ENCODE peak calls at places on chromosome 13, in six cellular contexts. One of them, this sample, is unnamed.

GRCh38 chr13:51781246-51782022 is 22.5 kb downstream of the DHRS12 start:
- DNase-seq in heart right ventricle: no peak
- DNase-seq in GM12864: no peak
- DNase-seq in pancreas: peak
- DNase-seq in mesothelial cell of epicardium: no peak
- DNase-seq in ovary: no peak
- DNase-seq in this sample: peak

GRCh38 chr13:22278336-22278929 is 607.6 kb downstream of the FGF9 start:
- DNase-seq in GM12864: peak
- DNase-seq in ovary: peak
- DNase-seq in pancreas: peak
- DNase-seq in mesothelial cell of epicardium: no peak
- DNase-seq in heart right ventricle: peak
- DNase-seq in this sample: no peak

GRCh38 chr13:48859168-48860105 is 116.3 kb upstream of the FNDC3A start:
- DNase-seq in GM12864: no peak
- DNase-seq in pancreas: no peak
- DNase-seq in ovary: no peak
- DNase-seq in heart right ventricle: no peak
- DNase-seq in mesothelial cell of epicardium: no peak
- DNase-seq in this sample: no peak

GRCh38 chr13:80149757-80150156 is 191.2 kb downstream of the SPRY2 start:
- DNase-seq in mesothelial cell of epicardium: no peak
- DNase-seq in heart right ventricle: no peak
- DNase-seq in ovary: no peak
- DNase-seq in GM12864: no peak
- DNase-seq in pancreas: no peak
- DNase-seq in this sample: no peak

GRCh38 chr13:25901460-25902376 is 150.1 kb downstream of the SHISA2 start:
- DNase-seq in mesothelial cell of epicardium: no peak
- DNase-seq in pancreas: no peak
- DNase-seq in ovary: no peak
- DNase-seq in GM12864: peak
- DNase-seq in heart right ventricle: no peak
- DNase-seq in this sample: peak

GRCh38 chr13:38072696-38073095 is 203.1 kb upstream of the TRPC4 start:
- DNase-seq in heart right ventricle: no peak
- DNase-seq in pancreas: no peak
- DNase-seq in ovary: no peak
- DNase-seq in mesothelial cell of epicardium: no peak
- DNase-seq in GM12864: no peak
- DNase-seq in this sample: no peak

GRCh38 chr13:23817136-23817535 is 72.1 kb downstream of the MIPEP start:
- DNase-seq in heart right ventricle: no peak
- DNase-seq in mesothelial cell of epicardium: no peak
- DNase-seq in ovary: no peak
- DNase-seq in pancreas: no peak
- DNase-seq in GM12864: no peak
- DNase-seq in this sample: no peak

GRCh38 chr13:92575782-92576181 is 650.8 kb upstream of the GPC6 start:
- DNase-seq in ovary: no peak
- DNase-seq in GM12864: no peak
- DNase-seq in mesothelial cell of epicardium: no peak
- DNase-seq in pancreas: no peak
- DNase-seq in heart right ventricle: no peak
- DNase-seq in this sample: no peak

GRCh38 chr13:72379581-72379980 is 347.8 kb downstream of the MZT1 start:
- DNase-seq in mesothelial cell of epicardium: no peak
- DNase-seq in GM12864: no peak
- DNase-seq in pancreas: no peak
- DNase-seq in heart right ventricle: no peak
- DNase-seq in ovary: no peak
- DNase-seq in this sample: no peak

GRCh38 chr13:35388979-35389378 is 87.5 kb downstream of the MAB21L1 start:
- DNase-seq in ovary: no peak
- DNase-seq in pancreas: no peak
- DNase-seq in mesothelial cell of epicardium: no peak
- DNase-seq in heart right ventricle: peak
- DNase-seq in GM12864: no peak
- DNase-seq in this sample: no peak

GRCh38 chr13:100382787-100383186 is 205.8 kb downstream of the GGACT start:
- DNase-seq in pancreas: no peak
- DNase-seq in mesothelial cell of epicardium: no peak
- DNase-seq in ovary: no peak
- DNase-seq in GM12864: no peak
- DNase-seq in heart right ventricle: no peak
- DNase-seq in this sample: peak

GRCh38 chr13:97279079-97279411 is 56.9 kb downstream of the MBNL2 start:
- DNase-seq in mesothelial cell of epicardium: no peak
- DNase-seq in heart right ventricle: no peak
- DNase-seq in pancreas: no peak
- DNase-seq in ovary: no peak
- DNase-seq in GM12864: no peak
- DNase-seq in this sample: no peak

GRCh38 chr13:50916701-50917184 is 7.2 kb downstream of the RNASEH2B start:
- DNase-seq in heart right ventricle: no peak
- DNase-seq in pancreas: no peak
- DNase-seq in GM12864: no peak
- DNase-seq in ovary: no peak
- DNase-seq in mesothelial cell of epicardium: no peak
- DNase-seq in this sample: no peak

GRCh38 chr13:71602327-71602726 is 264.7 kb downstream of the DACH1 start:
- DNase-seq in mesothelial cell of epicardium: no peak
- DNase-seq in GM12864: no peak
- DNase-seq in ovary: no peak
- DNase-seq in heart right ventricle: no peak
- DNase-seq in pancreas: no peak
- DNase-seq in this sample: no peak

GRCh38 chr13:40559915-40560314 is 106.5 kb downstream of the FOXO1 start:
- DNase-seq in GM12864: no peak
- DNase-seq in pancreas: no peak
- DNase-seq in heart right ventricle: no peak
- DNase-seq in ovary: no peak
- DNase-seq in mesothelial cell of epicardium: no peak
- DNase-seq in this sample: no peak

GRCh38 chr13:113474179-113474578 is 16.3 kb downstream of the DCUN1D2 start:
- DNase-seq in mesothelial cell of epicardium: no peak
- DNase-seq in pancreas: no peak
- DNase-seq in ovary: no peak
- DNase-seq in heart right ventricle: no peak
- DNase-seq in GM12864: no peak
- DNase-seq in this sample: peak

GRCh38 chr13:75135325-75135825 is 346.6 kb downstream of the TBC1D4 start:
- DNase-seq in pancreas: no peak
- DNase-seq in heart right ventricle: no peak
- DNase-seq in ovary: no peak
- DNase-seq in mesothelial cell of epicardium: no peak
- DNase-seq in GM12864: no peak
- DNase-seq in this sample: peak

GRCh38 chr13:51674276-51674675 is 90.0 kb downstream of the WDFY2 start:
- DNase-seq in GM12864: no peak
- DNase-seq in ovary: no peak
- DNase-seq in heart right ventricle: no peak
- DNase-seq in mesothelial cell of epicardium: no peak
- DNase-seq in pancreas: peak
- DNase-seq in this sample: no peak

GRCh38 chr13:110651726-110652230 is 36.4 kb downstream of the NAXD start:
- DNase-seq in ovary: no peak
- DNase-seq in mesothelial cell of epicardium: no peak
- DNase-seq in GM12864: no peak
- DNase-seq in heart right ventricle: no peak
- DNase-seq in pancreas: no peak
- DNase-seq in this sample: no peak

GRCh38 chr13:27076411-27076810 is 95.2 kb downstream of the USP12 start:
- DNase-seq in GM12864: no peak
- DNase-seq in pancreas: no peak
- DNase-seq in mesothelial cell of epicardium: no peak
- DNase-seq in ovary: no peak
- DNase-seq in heart right ventricle: no peak
- DNase-seq in this sample: no peak

GRCh38 chr13:27081893-27082292 is 89.7 kb downstream of the USP12 start:
- DNase-seq in GM12864: no peak
- DNase-seq in ovary: no peak
- DNase-seq in heart right ventricle: no peak
- DNase-seq in mesothelial cell of epicardium: no peak
- DNase-seq in pancreas: no peak
- DNase-seq in this sample: no peak

GRCh38 chr13:27080018-27080948 is 91.3 kb downstream of the USP12 start:
- DNase-seq in heart right ventricle: no peak
- DNase-seq in GM12864: no peak
- DNase-seq in mesothelial cell of epicardium: no peak
- DNase-seq in pancreas: no peak
- DNase-seq in ovary: no peak
- DNase-seq in this sample: no peak

GRCh38 chr13:27082325-27082724 is 89.3 kb downstream of the USP12 start:
- DNase-seq in ovary: no peak
- DNase-seq in GM12864: no peak
- DNase-seq in pancreas: no peak
- DNase-seq in heart right ventricle: no peak
- DNase-seq in mesothelial cell of epicardium: no peak
- DNase-seq in this sample: no peak

GRCh38 chr13:27079421-27079958 is 92.1 kb downstream of the USP12 start:
- DNase-seq in GM12864: no peak
- DNase-seq in ovary: no peak
- DNase-seq in heart right ventricle: no peak
- DNase-seq in mesothelial cell of epicardium: no peak
- DNase-seq in pancreas: no peak
- DNase-seq in this sample: no peak
- TF ChIP-seq CTCF in GM12864: no peak
- TF ChIP-seq CTCF in ovary: no peak
- TF ChIP-seq CTCF in heart right ventricle: no peak
- TF ChIP-seq CTCF in mesothelial cell of epicardium: no peak
- TF ChIP-seq CTCF in pancreas: no peak
- TF ChIP-seq CTCF in this sample: no peak

GRCh38 chr13:103803349-103803748 is 737.1 kb upstream of the SLC10A2 start:
- DNase-seq in mesothelial cell of epicardium: no peak
- DNase-seq in GM12864: no peak
- DNase-seq in ovary: no peak
- DNase-seq in pancreas: no peak
- DNase-seq in heart right ventricle: no peak
- DNase-seq in this sample: no peak

GRCh38 chr13:103795892-103796478 is 729.8 kb upstream of the SLC10A2 start:
- DNase-seq in pancreas: no peak
- DNase-seq in ovary: no peak
- DNase-seq in heart right ventricle: no peak
- DNase-seq in mesothelial cell of epicardium: no peak
- DNase-seq in GM12864: no peak
- DNase-seq in this sample: no peak

GRCh38 chr13:103794526-103794925 is 728.3 kb upstream of the SLC10A2 start:
- DNase-seq in mesothelial cell of epicardium: no peak
- DNase-seq in GM12864: no peak
- DNase-seq in pancreas: no peak
- DNase-seq in ovary: no peak
- DNase-seq in heart right ventricle: no peak
- DNase-seq in this sample: no peak

GRCh38 chr13:103799028-103799427 is 732.8 kb upstream of the SLC10A2 start:
- DNase-seq in GM12864: no peak
- DNase-seq in pancreas: no peak
- DNase-seq in mesothelial cell of epicardium: no peak
- DNase-seq in ovary: no peak
- DNase-seq in heart right ventricle: no peak
- DNase-seq in this sample: no peak
- TF ChIP-seq CTCF in GM12864: no peak
- TF ChIP-seq CTCF in pancreas: no peak
- TF ChIP-seq CTCF in mesothelial cell of epicardium: no peak
- TF ChIP-seq CTCF in ovary: no peak
- TF ChIP-seq CTCF in heart right ventricle: no peak
- TF ChIP-seq CTCF in this sample: no peak

GRCh38 chr13:47832458-47832972 is 168.6 kb downstream of the SUCLA2 start:
- DNase-seq in pancreas: no peak
- DNase-seq in heart right ventricle: no peak
- DNase-seq in GM12864: no peak
- DNase-seq in mesothelial cell of epicardium: no peak
- DNase-seq in ovary: no peak
- DNase-seq in this sample: no peak
- TF ChIP-seq CTCF in pancreas: no peak
- TF ChIP-seq CTCF in heart right ventricle: no peak
- TF ChIP-seq CTCF in GM12864: no peak
- TF ChIP-seq CTCF in mesothelial cell of epicardium: no peak
- TF ChIP-seq CTCF in ovary: no peak
- TF ChIP-seq CTCF in this sample: no peak

DNA sequence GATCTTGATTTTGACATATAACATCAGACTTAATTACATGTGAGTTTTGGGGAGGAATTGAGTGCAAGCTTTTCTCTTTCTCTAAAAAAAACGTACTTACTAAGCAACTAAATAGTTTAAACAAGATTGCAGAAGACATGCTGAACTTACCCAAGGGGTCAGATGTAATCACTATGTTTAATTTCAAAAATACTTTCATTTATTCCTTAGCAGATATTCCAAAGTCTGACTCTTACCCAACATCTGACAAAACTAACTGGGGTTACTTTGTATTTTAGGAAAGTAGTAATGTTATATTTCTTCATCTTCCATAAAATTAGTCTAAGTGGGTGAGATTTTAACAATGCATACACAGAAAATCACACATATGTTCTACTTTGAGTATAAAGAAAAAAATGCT is 270.2 kb downstream of the DNAJC15 start:
- DNase-seq in GM12864: no peak
- DNase-seq in pancreas: no peak
- DNase-seq in mesothelial cell of epicardium: no peak
- DNase-seq in ovary: no peak
- DNase-seq in heart right ventricle: no peak
- DNase-seq in this sample: no peak
- TF ChIP-seq CTCF in GM12864: no peak
- TF ChIP-seq CTCF in pancreas: no peak
- TF ChIP-seq CTCF in mesothelial cell of epicardium: no peak
- TF ChIP-seq CTCF in ovary: no peak
- TF ChIP-seq CTCF in heart right ventricle: no peak
- TF ChIP-seq CTCF in this sample: no peak

GRCh38 chr13:57716295-57716694 is 84.8 kb downstream of the PCDH17 start:
- DNase-seq in pancreas: no peak
- DNase-seq in mesothelial cell of epicardium: no peak
- DNase-seq in GM12864: no peak
- DNase-seq in heart right ventricle: no peak
- DNase-seq in ovary: no peak
- DNase-seq in this sample: peak
- TF ChIP-seq CTCF in pancreas: no peak
- TF ChIP-seq CTCF in mesothelial cell of epicardium: no peak
- TF ChIP-seq CTCF in GM12864: no peak
- TF ChIP-seq CTCF in heart right ventricle: no peak
- TF ChIP-seq CTCF in ovary: no peak
- TF ChIP-seq CTCF in this sample: no peak

This sample was measured in MCF 10A.